ENCODE peak calls at places on chromosomes 13 and 19, in eight cellular contexts. One of them, this sample, is unnamed.

GRCh38 chr13:33761744-33762143 is 56.2 kb upstream of the RFC3 start:
- DNase-seq in nephron progenitor cell: peak; percentile 13
- DNase-seq in CD8-positive, alpha-beta memory T cell: no peak
- DNase-seq in stimulated activated naive CD8-positive, alpha-beta T cell treated with anti-CD3 and anti-CD28 coated beads, Interleukin-15, amount 100 ng/mL, for 72 hours: no peak
- DNase-seq in uterus: no peak
- DNase-seq in iPS-NIHi11: peak; percentile 38
- DNase-seq in T47D: peak; percentile 29
- DNase-seq in activated T-cell treated with anti-CD3 and anti-CD28 coated beads for 24 hours: no peak
- DNase-seq in this sample: peak; percentile 19

GRCh38 chr19:44643605-44644390 is at the start of gene PVR:
- DNase-seq in uterus: peak; percentile 56
- DNase-seq in activated T-cell treated with anti-CD3 and anti-CD28 coated beads for 24 hours: peak; percentile 33
- DNase-seq in stimulated activated naive CD8-positive, alpha-beta T cell treated with anti-CD3 and anti-CD28 coated beads, Interleukin-15, amount 100 ng/mL, for 72 hours: peak; percentile 58
- DNase-seq in iPS-NIHi11: peak; percentile 92
- DNase-seq in nephron progenitor cell: peak; percentile 70
- DNase-seq in T47D: peak; percentile 68
- DNase-seq in CD8-positive, alpha-beta memory T cell: no peak
- DNase-seq in this sample: peak; percentile 78

GRCh38 chr13:73702419-73703071 is 431.7 kb downstream of the KLF12 start:
- DNase-seq in activated T-cell treated with anti-CD3 and anti-CD28 coated beads for 24 hours: peak; percentile 26
- DNase-seq in uterus: no peak
- DNase-seq in iPS-NIHi11: no peak
- DNase-seq in nephron progenitor cell: no peak
- DNase-seq in T47D: peak; percentile 7
- DNase-seq in stimulated activated naive CD8-positive, alpha-beta T cell treated with anti-CD3 and anti-CD28 coated beads, Interleukin-15, amount 100 ng/mL, for 72 hours: peak; percentile 31
- DNase-seq in CD8-positive, alpha-beta memory T cell: peak; percentile 38
- DNase-seq in this sample: no peak

GRCh38 chr13:40120288-40120687 is 464.8 kb downstream of the COG6 start:
- DNase-seq in CD8-positive, alpha-beta memory T cell: no peak
- DNase-seq in T47D: no peak
- DNase-seq in stimulated activated naive CD8-positive, alpha-beta T cell treated with anti-CD3 and anti-CD28 coated beads, Interleukin-15, amount 100 ng/mL, for 72 hours: no peak
- DNase-seq in uterus: no peak
- DNase-seq in activated T-cell treated with anti-CD3 and anti-CD28 coated beads for 24 hours: no peak
- DNase-seq in iPS-NIHi11: no peak
- DNase-seq in nephron progenitor cell: no peak
- DNase-seq in this sample: no peak

GRCh38 chr19:582497-583197 is 7.0 kb upstream of the HCN2 start:
- DNase-seq in uterus: no peak
- DNase-seq in iPS-NIHi11: no peak
- DNase-seq in CD8-positive, alpha-beta memory T cell: no peak
- DNase-seq in activated T-cell treated with anti-CD3 and anti-CD28 coated beads for 24 hours: no peak
- DNase-seq in T47D: no peak
- DNase-seq in stimulated activated naive CD8-positive, alpha-beta T cell treated with anti-CD3 and anti-CD28 coated beads, Interleukin-15, amount 100 ng/mL, for 72 hours: no peak
- DNase-seq in nephron progenitor cell: no peak
- DNase-seq in this sample: no peak

GRCh38 chr19:8487137-8487851 is 15.1 kb downstream of the PRAM1 start:
- DNase-seq in iPS-NIHi11: no peak
- DNase-seq in uterus: no peak
- DNase-seq in nephron progenitor cell: no peak
- DNase-seq in CD8-positive, alpha-beta memory T cell: peak; percentile 64
- DNase-seq in T47D: no peak
- DNase-seq in activated T-cell treated with anti-CD3 and anti-CD28 coated beads for 24 hours: peak; percentile 11
- DNase-seq in stimulated activated naive CD8-positive, alpha-beta T cell treated with anti-CD3 and anti-CD28 coated beads, Interleukin-15, amount 100 ng/mL, for 72 hours: peak; percentile 85
- DNase-seq in this sample: no peak

GRCh38 chr13:40082644-40083043 is 427.2 kb downstream of the COG6 start:
- DNase-seq in nephron progenitor cell: no peak
- DNase-seq in stimulated activated naive CD8-positive, alpha-beta T cell treated with anti-CD3 and anti-CD28 coated beads, Interleukin-15, amount 100 ng/mL, for 72 hours: no peak
- DNase-seq in uterus: no peak
- DNase-seq in T47D: no peak
- DNase-seq in activated T-cell treated with anti-CD3 and anti-CD28 coated beads for 24 hours: no peak
- DNase-seq in iPS-NIHi11: no peak
- DNase-seq in CD8-positive, alpha-beta memory T cell: no peak
- DNase-seq in this sample: no peak

GRCh38 chr19:33434886-33435705 is 61.6 kb downstream of the CEBPG start:
- DNase-seq in stimulated activated naive CD8-positive, alpha-beta T cell treated with anti-CD3 and anti-CD28 coated beads, Interleukin-15, amount 100 ng/mL, for 72 hours: no peak
- DNase-seq in CD8-positive, alpha-beta memory T cell: no peak
- DNase-seq in activated T-cell treated with anti-CD3 and anti-CD28 coated beads for 24 hours: no peak
- DNase-seq in T47D: no peak
- DNase-seq in uterus: no peak
- DNase-seq in nephron progenitor cell: no peak
- DNase-seq in iPS-NIHi11: no peak
- DNase-seq in this sample: peak; percentile 8

GRCh38 chr19:10962863-10963262 is 2.0 kb downstream of the SMARCA4 start:
- DNase-seq in uterus: no peak
- DNase-seq in CD8-positive, alpha-beta memory T cell: no peak
- DNase-seq in stimulated activated naive CD8-positive, alpha-beta T cell treated with anti-CD3 and anti-CD28 coated beads, Interleukin-15, amount 100 ng/mL, for 72 hours: no peak
- DNase-seq in nephron progenitor cell: no peak
- DNase-seq in iPS-NIHi11: no peak
- DNase-seq in activated T-cell treated with anti-CD3 and anti-CD28 coated beads for 24 hours: no peak
- DNase-seq in T47D: no peak
- DNase-seq in this sample: no peak

GRCh38 chr13:98476538-98476966 is 100.4 kb downstream of the STK24 start:
- DNase-seq in nephron progenitor cell: no peak
- DNase-seq in activated T-cell treated with anti-CD3 and anti-CD28 coated beads for 24 hours: peak; percentile 83
- DNase-seq in stimulated activated naive CD8-positive, alpha-beta T cell treated with anti-CD3 and anti-CD28 coated beads, Interleukin-15, amount 100 ng/mL, for 72 hours: peak; percentile 93
- DNase-seq in uterus: peak; percentile 50
- DNase-seq in iPS-NIHi11: peak; percentile 41
- DNase-seq in T47D: no peak
- DNase-seq in CD8-positive, alpha-beta memory T cell: peak; percentile 86
- DNase-seq in this sample: peak; percentile 94

GRCh38 chr13:34294483-34295129 is 476.7 kb downstream of the RFC3 start:
- DNase-seq in T47D: peak; percentile 16
- DNase-seq in stimulated activated naive CD8-positive, alpha-beta T cell treated with anti-CD3 and anti-CD28 coated beads, Interleukin-15, amount 100 ng/mL, for 72 hours: no peak
- DNase-seq in uterus: no peak
- DNase-seq in activated T-cell treated with anti-CD3 and anti-CD28 coated beads for 24 hours: no peak
- DNase-seq in iPS-NIHi11: no peak
- DNase-seq in nephron progenitor cell: no peak
- DNase-seq in CD8-positive, alpha-beta memory T cell: no peak
- DNase-seq in this sample: no peak

GRCh38 chr13:25678398-25678797 is 306.6 kb downstream of the ATP8A2 start:
- DNase-seq in iPS-NIHi11: no peak
- DNase-seq in activated T-cell treated with anti-CD3 and anti-CD28 coated beads for 24 hours: no peak
- DNase-seq in nephron progenitor cell: no peak
- DNase-seq in stimulated activated naive CD8-positive, alpha-beta T cell treated with anti-CD3 and anti-CD28 coated beads, Interleukin-15, amount 100 ng/mL, for 72 hours: no peak
- DNase-seq in uterus: no peak
- DNase-seq in CD8-positive, alpha-beta memory T cell: no peak
- DNase-seq in T47D: peak; percentile 42
- DNase-seq in this sample: no peak

GRCh38 chr19:36604656-36605100 is 435 bp upstream of the ZNF382 start:
- DNase-seq in T47D: peak; percentile 47
- DNase-seq in iPS-NIHi11: peak; percentile 57
- DNase-seq in CD8-positive, alpha-beta memory T cell: peak; percentile 83
- DNase-seq in activated T-cell treated with anti-CD3 and anti-CD28 coated beads for 24 hours: peak; percentile 85
- DNase-seq in stimulated activated naive CD8-positive, alpha-beta T cell treated with anti-CD3 and anti-CD28 coated beads, Interleukin-15, amount 100 ng/mL, for 72 hours: peak; percentile 90
- DNase-seq in nephron progenitor cell: peak; percentile 50
- DNase-seq in uterus: peak; percentile 13
- DNase-seq in this sample: peak; percentile 15

GRCh38 chr19:17075860-17076538 is 422 bp downstream of the MYO9B start:
- DNase-seq in nephron progenitor cell: no peak
- DNase-seq in CD8-positive, alpha-beta memory T cell: peak; percentile 69
- DNase-seq in activated T-cell treated with anti-CD3 and anti-CD28 coated beads for 24 hours: peak; percentile 37
- DNase-seq in uterus: peak; percentile 59
- DNase-seq in iPS-NIHi11: peak; percentile 39
- DNase-seq in T47D: no peak
- DNase-seq in stimulated activated naive CD8-positive, alpha-beta T cell treated with anti-CD3 and anti-CD28 coated beads, Interleukin-15, amount 100 ng/mL, for 72 hours: peak; percentile 66
- DNase-seq in this sample: peak; percentile 16

GRCh38 chr19:44867578-44867977 is 21.5 kb downstream of the NECTIN2 start:
- DNase-seq in stimulated activated naive CD8-positive, alpha-beta T cell treated with anti-CD3 and anti-CD28 coated beads, Interleukin-15, amount 100 ng/mL, for 72 hours: no peak
- DNase-seq in CD8-positive, alpha-beta memory T cell: no peak
- DNase-seq in iPS-NIHi11: no peak
- DNase-seq in uterus: no peak
- DNase-seq in T47D: no peak
- DNase-seq in activated T-cell treated with anti-CD3 and anti-CD28 coated beads for 24 hours: no peak
- DNase-seq in nephron progenitor cell: no peak
- DNase-seq in this sample: no peak